ENCODE peak calls at places on chromosomes 12 and 14, in five cellular contexts. U, Q, Y, F and N are unnamed samples.

GRCh38 chr14:101004954-101005353 is 101.4 kb upstream of the RTL1 start:
- DNase-seq in Y (no peak), Q (no peak), F (no peak), U (no peak), N (no peak)

GRCh38 chr14:91305650-91306431 is 61.3 kb upstream of the GPR68 start:
- DNase-seq in Y (peak), Q (no peak), F (no peak), U (no peak), N (no peak)

GRCh38 chr12:5493018-5493417 is 61.1 kb downstream of the NTF3 start:
- DNase-seq in Y (peak), F (no peak), Q (no peak), U (no peak), N (no peak)

GRCh38 chr12:40446385-40446784 is 221.6 kb downstream of the LRRK2 start:
- DNase-seq in F (peak), Y (peak), U (no peak), Q (no peak), N (no peak)

GRCh38 chr12:30529489-30530269 is 166.0 kb downstream of the IPO8 start:
- DNase-seq in F (no peak), Y (no peak), Q (no peak), U (no peak), N (no peak)

GRCh38 chr14:91888641-91889476 is 21.5 kb upstream of the TC2N start:
- DNase-seq in F (no peak), U (no peak), Q (no peak), Y (no peak), N (no peak)

GRCh38 chr12:71431991-71432390 is 7.6 kb upstream of the LGR5 start:
- DNase-seq in Y (no peak), Q (no peak), F (no peak), U (no peak), N (no peak)

GRCh38 chr14:55099741-55100140 is 29.3 kb upstream of the LGALS3 start:
- DNase-seq in Y (no peak), F (no peak), U (no peak), Q (no peak), N (no peak)

GRCh38 chr14:58565834-58566233 is 71.9 kb upstream of the DACT1 start:
- DNase-seq in Y (no peak), U (no peak), Q (no peak), F (no peak), N (no peak)

GRCh38 chr14:67477926-67478915 is 10.3 kb downstream of the TMEM229B start:
- DNase-seq in F (no peak), Y (no peak), U (no peak), Q (no peak), N (no peak)

GRCh38 chr12:29552324-29552927 is 54.9 kb upstream of the OVCH1 start:
- DNase-seq in F (peak), Y (peak), Q (peak), U (peak), N (no peak)

GRCh38 chr14:81256289-81256960 is 35.7 kb upstream of the GTF2A1 start:
- DNase-seq in Q (no peak), Y (no peak), U (no peak), F (no peak), N (no peak)

GRCh38 chr14:68691031-68691864 is 101.6 kb downstream of the ZFP36L1 start:
- DNase-seq in Y (peak), Q (no peak), F (no peak), U (no peak), N (no peak)

GRCh38 chr14:68408680-68409079 is 384.2 kb downstream of the ZFP36L1 start:
- DNase-seq in U (no peak), Q (no peak), F (no peak), Y (no peak), N (no peak)

GRCh38 chr12:48933664-48934311 is 8.5 kb upstream of the FKBP11 start:
- DNase-seq in Q (no peak), F (no peak), U (no peak), Y (no peak), N (no peak)

GRCh38 chr12:51269174-51270066 is 795 bp downstream of the SMAGP start:
- DNase-seq in Y (peak), F (no peak), U (peak), Q (no peak), N (peak)

GRCh38 chr12:131250028-131250950 is 296.6 kb downstream of the ADGRD1 start:
- DNase-seq in Q (no peak), Y (no peak), F (no peak), U (no peak), N (no peak)

GRCh38 chr12:6949063-6949594 is 2.0 kb upstream of the PTPN6 start:
- DNase-seq in Y (no peak), F (no peak), Q (no peak), U (no peak), N (no peak)

GRCh38 chr14:68676511-68676943 is 116.3 kb downstream of the ZFP36L1 start:
- DNase-seq in F (no peak), Q (no peak), Y (no peak), U (no peak), N (no peak)

GRCh38 chr12:124609041-124609984 is 41.9 kb upstream of the NCOR2 start:
- DNase-seq in Y (peak), Q (no peak), U (peak), F (peak), N (peak)

GRCh38 chr14:36524874-36525745 is 5.1 kb upstream of the NKX2-1 start:
- DNase-seq in Y (peak), U (peak), Q (no peak), F (peak), N (no peak)

GRCh38 chr12:99334737-99335136 is 312.8 kb upstream of the GARIN6 start:
- DNase-seq in Q (no peak), F (no peak), U (no peak), Y (no peak), N (no peak)

GRCh38 chr12:3832738-3833137 is 40.5 kb downstream of the PARP11 start:
- DNase-seq in Y (no peak), Q (no peak), F (no peak), U (no peak), N (no peak)

GRCh38 chr12:65133879-65134278 is 12.8 kb upstream of the WIF1 start:
- DNase-seq in U (no peak), Q (no peak), F (no peak), Y (no peak), N (no peak)

GRCh38 chr14:95313707-95314106 is 6.0 kb downstream of the CLMN start:
- DNase-seq in F (no peak), Q (peak), Y (no peak), U (no peak), N (no peak)

GRCh38 chr14:85437143-85437542 is 92.8 kb upstream of the FLRT2 start:
- DNase-seq in Q (peak), Y (no peak), F (no peak), U (no peak), N (no peak)

GRCh38 chr14:60656755-60657608 is 7.7 kb upstream of the SIX1 start:
- DNase-seq in Y (peak), U (peak), Q (no peak), F (no peak), N (peak)

GRCh38 chr14:30223385-30223785 is 295.7 kb upstream of the PRKD1 start:
- DNase-seq in U (no peak), Q (peak), F (peak), Y (no peak), N (no peak)

GRCh38 chr12:94553130-94553519 is 93.5 kb upstream of the CEP83 start:
- DNase-seq in U (no peak), Q (peak), F (peak), Y (no peak), N (no peak)

GRCh38 chr12:24860546-24860945 is 88.4 kb downstream of the BCAT1 start:
- DNase-seq in Y (no peak), U (no peak), F (no peak), Q (peak), N (no peak)

GRCh38 chr12:56206373-56207166 is 15.2 kb downstream of the RNF41 start:
- DNase-seq in F (no peak), Q (peak), Y (peak), U (no peak), N (no peak)

GRCh38 chr12:66603981-66604380 is 74.9 kb downstream of the GRIP1 start:
- DNase-seq in U (no peak), Y (no peak), Q (no peak), F (no peak), N (no peak)

GRCh38 chr14:80087411-80087810 is 123.9 kb downstream of the DIO2 start:
- DNase-seq in U (no peak), Q (no peak), F (no peak), Y (no peak), N (no peak)

DNA sequence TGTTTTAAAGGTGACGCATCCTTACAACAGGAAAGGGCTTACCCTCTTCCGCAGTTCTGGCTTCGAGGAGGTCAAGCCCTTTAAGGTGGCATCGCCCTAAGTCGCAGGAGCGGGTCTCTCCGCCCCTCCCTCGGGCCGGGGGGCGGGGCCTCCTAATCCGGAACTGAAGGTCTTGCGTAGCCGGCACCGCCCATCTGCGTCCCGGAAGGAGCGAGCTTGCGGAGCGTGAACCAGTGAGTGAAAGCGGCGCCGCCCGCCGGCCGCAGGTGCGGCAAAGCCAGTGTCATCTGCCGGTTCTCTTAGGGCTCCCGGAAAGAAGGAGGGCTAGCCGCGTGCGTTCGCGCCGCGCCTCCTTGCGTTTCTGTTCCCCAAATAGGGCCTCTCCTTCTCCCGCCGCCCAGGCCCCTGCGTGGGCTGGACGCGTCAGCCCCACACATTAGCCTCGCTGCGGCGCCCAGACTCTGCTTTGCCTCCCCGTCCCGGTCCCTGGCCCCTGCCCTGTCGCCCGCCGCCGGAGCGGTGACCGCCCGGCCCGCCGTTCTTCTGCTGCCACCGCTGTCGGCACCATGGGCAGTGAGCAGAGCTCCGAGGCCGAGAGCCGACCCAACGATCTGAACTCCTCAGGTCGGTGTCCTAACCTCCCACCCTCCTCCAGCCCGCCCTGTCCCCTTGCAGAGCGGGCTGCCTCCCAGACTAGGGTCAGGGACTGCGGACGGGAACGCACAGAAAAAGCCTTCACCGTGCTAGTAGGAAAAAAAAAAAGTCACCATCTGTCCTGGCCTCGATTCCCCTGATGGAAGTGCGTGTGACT is at the start of gene BORCS5:
- DNase-seq in Y (peak), Q (peak), F (peak), U (peak), N (peak)
- TF ChIP-seq CTCF in Y (peak), Q (peak), F (peak), U (peak), N (no peak)

DNA sequence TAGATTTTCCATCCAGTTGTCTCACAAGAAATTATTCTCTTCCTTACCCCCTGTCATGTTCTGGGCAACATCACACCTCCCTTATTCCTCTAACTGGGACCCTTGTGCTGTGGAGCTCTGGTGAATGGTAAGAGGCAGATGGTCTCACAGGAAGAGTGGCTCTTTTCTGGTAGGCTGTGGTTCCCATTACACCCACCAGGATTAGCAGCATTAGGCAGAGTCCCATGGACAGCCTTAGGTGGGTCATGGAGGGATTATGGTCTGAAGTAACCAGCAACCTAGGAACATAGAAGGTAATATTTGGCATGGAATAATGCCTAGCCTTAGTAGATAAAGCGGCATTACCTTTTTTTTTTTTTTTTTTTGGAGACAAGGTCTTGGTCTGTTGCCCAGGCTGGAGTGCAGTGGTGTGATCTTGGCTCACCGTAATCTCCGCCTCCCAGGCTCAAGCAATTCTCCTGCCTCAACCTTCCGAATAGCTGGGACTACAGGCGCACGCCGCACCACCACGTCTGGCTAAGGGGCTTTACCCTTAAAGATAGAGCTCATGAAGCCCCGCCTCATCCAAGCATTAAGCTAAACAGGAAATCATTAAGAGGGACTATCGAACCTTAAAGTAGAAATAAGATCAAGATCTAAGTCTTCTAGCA is 4.0 kb downstream of the C14orf119 start:
- DNase-seq in U (no peak), F (no peak), Y (no peak), Q (no peak), N (no peak)
- TF ChIP-seq CTCF in U (no peak), F (no peak), Y (no peak), Q (peak), N (no peak)

DNA sequence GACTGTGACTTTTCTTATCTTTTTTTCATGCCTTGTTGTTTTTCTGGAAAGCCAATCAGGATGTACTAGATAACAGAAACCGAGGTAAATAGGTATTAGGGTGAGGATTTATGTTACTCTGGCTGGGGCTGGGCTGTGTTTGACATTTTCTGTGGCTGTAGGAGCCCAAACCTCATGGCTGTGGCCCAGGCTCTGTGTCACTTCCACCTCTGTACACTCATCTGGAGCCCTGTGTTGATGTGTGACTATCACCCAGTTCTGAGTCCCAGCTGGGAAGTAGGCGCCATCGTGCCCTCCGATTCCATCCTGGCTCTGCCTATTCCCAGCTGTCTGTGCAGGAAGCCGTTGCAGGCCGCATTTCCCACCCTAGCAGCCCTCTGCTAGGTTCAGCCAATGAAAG is 1.6 kb upstream of the HHIPL1 start:
- DNase-seq in U (no peak), Y (no peak), Q (no peak), F (no peak), N (no peak)
- TF ChIP-seq CTCF in U (no peak), Y (no peak), Q (no peak), F (no peak), N (no peak)

GRCh38 chr14:83462759-83463158 is 1929.1 kb upstream of the SEL1L start:
- DNase-seq in F (no peak), Y (no peak), U (no peak), Q (no peak), N (no peak)

GRCh38 chr14:83467811-83468210 is 1934.2 kb upstream of the SEL1L start:
- DNase-seq in U (no peak), Q (no peak), Y (no peak), F (no peak), N (no peak)

GRCh38 chr14:83463500-83464098 is 1929.9 kb upstream of the SEL1L start:
- DNase-seq in U (peak), Q (peak), F (no peak), Y (peak), N (no peak)
- TF ChIP-seq CTCF in U (peak), Q (peak), F (peak), Y (peak), N (no peak)

DNA sequence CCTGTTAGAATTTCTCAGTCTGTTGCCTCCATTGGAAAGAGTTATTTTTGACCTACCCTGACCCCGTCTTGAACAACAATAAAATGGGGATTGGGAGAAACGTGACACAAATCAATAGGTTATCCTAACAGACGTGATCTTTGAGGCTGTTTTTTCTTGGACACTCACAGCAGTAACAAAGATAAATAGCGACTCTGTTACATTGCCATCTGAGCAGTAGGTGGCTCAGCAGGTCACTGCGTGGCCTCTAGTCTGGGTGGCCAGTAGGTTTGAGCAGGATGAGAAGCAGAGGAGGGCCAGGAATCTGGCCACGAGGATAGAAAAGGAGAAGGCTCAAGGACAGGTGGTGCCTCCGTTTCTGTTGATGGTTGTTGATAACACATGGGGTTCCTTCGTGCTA is 101.4 kb downstream of the GPATCH2L start:
- DNase-seq in U (no peak), Q (no peak), F (no peak), Y (no peak), N (no peak)
- TF ChIP-seq CTCF in U (no peak), Q (no peak), F (no peak), Y (peak), N (no peak)

GRCh38 chr14:75259510-75259855 is 19.1 kb upstream of the FOS start:
- DNase-seq in Q (peak), F (no peak), Y (peak), U (no peak), N (no peak)
- TF ChIP-seq CTCF in Q (peak), F (no peak), Y (peak), U (peak), N (no peak)

GRCh38 chr12:54392485-54393349 is 8.2 kb upstream of the ZNF385A start:
- DNase-seq in Y (no peak), F (no peak), Q (no peak), U (no peak), N (no peak)

GRCh38 chr12:54389536-54390175 is 5.1 kb upstream of the ZNF385A start:
- DNase-seq in Y (no peak), F (no peak), U (no peak), Q (no peak), N (no peak)

GRCh38 chr12:54389139-54389508 is 4.6 kb upstream of the ZNF385A start:
- DNase-seq in F (no peak), U (no peak), Q (no peak), Y (no peak), N (no peak)

GRCh38 chr12:54390176-54390667 is 5.7 kb upstream of the ZNF385A start:
- DNase-seq in U (no peak), F (no peak), Y (peak), Q (no peak), N (no peak)

DNA sequence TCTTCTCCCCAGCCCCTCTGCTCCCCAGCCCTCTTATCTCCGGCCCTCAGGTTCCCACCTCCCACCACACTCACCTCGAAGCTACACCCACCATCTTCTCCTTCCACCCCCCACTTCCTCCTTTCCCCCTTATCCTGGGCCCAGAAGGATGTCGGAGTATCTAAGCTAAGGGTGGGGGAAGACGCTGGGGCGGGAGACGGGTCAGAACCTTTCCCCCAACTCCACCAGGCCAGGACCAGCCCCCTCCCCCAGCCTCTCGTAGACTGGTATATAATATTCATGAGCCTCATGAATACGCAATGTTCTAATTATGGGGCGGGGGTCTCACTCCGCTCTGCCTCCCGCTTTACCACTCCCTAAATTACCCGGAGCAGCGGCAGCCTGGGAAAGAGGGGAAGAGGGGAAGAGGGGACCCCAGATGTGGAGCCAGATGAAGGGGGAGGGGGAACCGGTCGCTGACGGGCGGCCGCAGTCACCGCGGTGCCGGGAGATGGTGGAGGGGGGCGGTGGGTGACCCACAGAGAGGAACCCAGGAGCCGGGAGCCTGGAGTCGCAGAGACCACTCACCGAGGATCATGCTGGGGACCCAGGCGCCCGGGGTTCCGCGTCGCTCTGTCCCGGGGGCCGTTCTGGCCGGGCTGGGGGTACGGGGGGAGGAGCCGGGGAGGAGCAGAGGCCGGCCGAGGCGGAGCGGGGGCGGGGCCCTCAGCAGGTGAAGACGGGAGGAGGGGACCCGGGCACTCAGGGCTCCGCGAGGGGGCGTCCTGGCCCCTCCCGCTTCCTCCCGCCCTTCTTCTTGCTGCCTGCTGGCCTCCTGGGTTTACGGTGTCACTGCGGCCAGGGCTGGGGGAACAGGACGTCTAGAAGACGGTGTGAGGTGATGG is 6.4 kb upstream of the ZNF385A start:
- DNase-seq in F (no peak), Q (no peak), Y (peak), U (peak), N (peak)
- TF ChIP-seq CTCF in F (peak), Q (peak), Y (peak), U (peak), N (no peak)

DNA sequence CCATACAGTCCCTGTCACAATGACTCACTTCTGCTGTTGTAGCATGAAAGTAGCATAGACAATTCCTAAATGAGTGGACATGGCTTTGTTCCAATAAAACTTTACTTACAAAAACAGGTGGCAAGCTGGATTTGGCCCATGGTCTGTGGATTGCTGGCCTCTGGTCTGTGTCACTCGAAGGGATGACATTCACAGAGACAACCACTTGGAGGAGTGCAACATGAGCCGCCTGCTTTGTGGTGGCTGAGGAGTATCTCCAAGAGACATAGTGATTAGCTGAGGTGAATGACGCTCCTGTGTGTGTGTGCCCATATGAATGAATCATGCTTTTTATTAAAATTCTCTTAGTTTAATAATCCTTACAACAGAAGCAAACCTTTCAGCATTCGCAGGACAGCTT is 81.2 kb upstream of the NRXN3 start:
- DNase-seq in Q (no peak), F (no peak), U (no peak), Y (peak), N (no peak)
- TF ChIP-seq CTCF in Q (no peak), F (no peak), U (no peak), Y (peak), N (no peak)